ENCODE peak calls at places on chromosomes 12 and 14, in nine cellular contexts. Y is aorta; I is tibial artery; Z is CD8-positive, alpha-beta T cell; W is H1; V is cardiac muscle cell; D is skeletal muscle cell; F is CD4-positive, CD25-positive, alpha-beta regulatory T cell; P is HCT116. G is an unnamed sample.

GRCh38 chr14:99009875-99010274 is 262.1 kb downstream of the BCL11B start:
- DNase-seq in Z (peak; percentile 14), F (no peak), V (no peak), Y (no peak), D (no peak), P (no peak), W (no peak), I (no peak), G (no peak)

GRCh38 chr12:15982471-15982870 is 71.3 kb downstream of the DERA start:
- DNase-seq in F (no peak), V (no peak), D (no peak), P (no peak), I (no peak), Y (no peak), W (no peak), Z (no peak), G (peak; percentile 73)

GRCh38 chr12:24230061-24230460 is 280.6 kb upstream of the SOX5 start:
- DNase-seq in W (no peak), D (no peak), F (no peak), I (no peak), P (no peak), Y (no peak), Z (no peak), V (no peak), G (no peak)

GRCh38 chr14:102568115-102568614 is 24.3 kb upstream of the RCOR1 start:
- DNase-seq in V (no peak), D (no peak), W (no peak), Z (peak; percentile 63), Y (no peak), F (no peak), P (peak; percentile 73), I (no peak), G (no peak)

GRCh38 chr12:42144174-42144423 is 575 bp downstream of the GXYLT1 start:
- DNase-seq in D (no peak), F (no peak), V (no peak), W (peak; percentile 55), I (no peak), Z (no peak), Y (no peak), P (no peak), G (no peak)

GRCh38 chr12:110718222-110718908 is 24.3 kb downstream of the PPP1CC start:
- DNase-seq in Z (no peak), F (no peak), P (no peak), W (peak; percentile 33), V (no peak), Y (no peak), D (no peak), I (no peak), G (no peak)

GRCh38 chr12:75599061-75599460 is 87.7 kb upstream of the KRR1 start:
- DNase-seq in F (no peak), W (no peak), Y (no peak), V (no peak), P (no peak), I (no peak), D (peak; percentile 64), Z (no peak), G (no peak)

GRCh38 chr12:121400332-121401139 is 618 bp downstream of the RNF34 start:
- DNase-seq in V (peak; percentile 60), Y (no peak), P (peak; percentile 22), D (no peak), F (peak; percentile 42), I (peak; percentile 23), Z (peak; percentile 57), W (no peak), G (peak; percentile 80)

GRCh38 chr12:47825239-47825639 is 5.5 kb upstream of the HDAC7 start:
- DNase-seq in V (no peak), W (no peak), F (no peak), Z (no peak), P (no peak), Y (peak; percentile 87), I (no peak), D (no peak), G (peak; percentile 15)

GRCh38 chr12:77916276-77916675 is 85.6 kb downstream of the NAV3 start:
- DNase-seq in Z (no peak), P (no peak), I (no peak), W (no peak), F (no peak), Y (no peak), D (no peak), V (no peak), G (no peak)

GRCh38 chr14:92464716-92465115 is 48.9 kb upstream of the RIN3 start:
- DNase-seq in Y (peak; percentile 24), V (no peak), D (no peak), I (no peak), Z (no peak), F (no peak), W (no peak), P (no peak), G (no peak)

DNA sequence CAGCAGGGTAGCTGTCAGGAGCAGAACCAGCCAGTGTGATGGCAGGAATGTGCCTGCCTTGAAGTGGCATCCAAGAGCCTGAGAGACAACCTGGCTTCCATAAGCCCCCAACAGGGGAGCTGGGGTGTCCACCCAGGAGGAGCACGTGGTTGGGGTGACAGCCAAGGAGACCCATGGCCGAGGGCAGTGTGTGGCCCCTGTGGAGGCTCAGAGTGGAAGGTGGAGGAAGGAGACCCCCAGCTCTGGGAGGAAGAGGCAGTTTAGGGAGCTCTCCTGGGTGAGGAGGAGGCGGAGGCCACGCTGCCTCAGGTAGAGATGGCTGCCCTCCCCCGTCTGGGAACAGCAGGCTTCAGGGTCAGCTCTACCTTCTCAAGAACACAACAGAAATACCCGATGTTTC is 147.0 kb downstream of the CALM1 start:
- DNase-seq in I (no peak), P (no peak), D (no peak), F (no peak), W (no peak), Y (peak; percentile 6), Z (no peak), V (no peak), G (no peak)
- H3K4me3 ChIP-seq in I (no peak overlapping the region), P (no peak overlapping the region), D (no peak overlapping the region), F (no peak overlapping the region), W (no peak overlapping the region), Y (no peak overlapping the region), Z (no peak overlapping the region), V (no peak overlapping the region), G (no peak overlapping the region)

GRCh38 chr12:105334568-105334967 is 4.1 kb downstream of the C12orf75 start:
- DNase-seq in F (no peak), Z (no peak), W (no peak), V (no peak), D (no peak), I (no peak), P (no peak), Y (no peak), G (peak; percentile 65)
- H3K4me3 ChIP-seq in F (no peak overlapping the region), Z (no peak overlapping the region), W (no peak overlapping the region), V (no peak overlapping the region), D (peak overlapping the region; percentile 1), I (peak overlapping the region; percentile 21), P (no peak overlapping the region), Y (peak overlapping the region; percentile 16), G (peak overlapping the region; percentile 48)

GRCh38 chr12:20507711-20508110 is 139.4 kb downstream of the PDE3A start:
- DNase-seq in Z (no peak), P (no peak), D (no peak), V (no peak), Y (no peak), I (peak; percentile 25), F (no peak), W (no peak), G (no peak)
- H3K4me3 ChIP-seq in Z (no peak overlapping the region), P (no peak overlapping the region), D (no peak overlapping the region), V (no peak overlapping the region), Y (no peak overlapping the region), I (no peak overlapping the region), F (no peak overlapping the region), W (no peak overlapping the region), G (no peak overlapping the region)

GRCh38 chr14:105338392-105338791 is 23.8 kb downstream of the PACS2 start:
- DNase-seq in Z (no peak), Y (peak; percentile 45), P (no peak), D (no peak), W (no peak), I (no peak), F (no peak), V (no peak), G (no peak)
- H3K4me3 ChIP-seq in Z (no peak overlapping the region), Y (no peak overlapping the region), P (no peak overlapping the region), D (no peak overlapping the region), W (no peak overlapping the region), I (no peak overlapping the region), F (no peak overlapping the region), V (no peak overlapping the region), G (no peak overlapping the region)

G was measured in adipocyte.